ENCODE peak calls at places on chromosomes 4 and X, in nine cellular contexts. O is colonic mucosa, W is neuronal stem cell, I is A549, M is tibial nerve, H is SK-N-SH, D is AG04450, P is GM23248, L is right atrium auricular region. C is an unnamed sample.

GRCh38 chr4:182547435-182547834 is 304.2 kb downstream of the TENM3 start:
- DNase-seq in D (no peak), I (no peak), L (no peak), O (no peak), M (no peak), H (no peak), P (no peak), W (no peak), C (no peak)

GRCh38 chrX:53088136-53088974 is 5.6 kb upstream of the KANTR start:
- DNase-seq in D (no peak), H (peak; percentile 86), W (no peak), M (peak; percentile 54), I (peak; percentile 31), L (peak; percentile 84), O (peak; percentile 82), P (peak; percentile 80), C (peak; percentile 67)

GRCh38 chr4:129377131-129377845 is 281.3 kb downstream of the C4orf33 start:
- DNase-seq in M (no peak), P (no peak), W (no peak), L (no peak), O (no peak), I (no peak), H (no peak), D (no peak), C (no peak)

GRCh38 chr4:111633663-111634266 is 511.5 kb upstream of the FAM241A start:
- DNase-seq in I (no peak), D (no peak), O (no peak), P (no peak), W (no peak), L (no peak), M (no peak), H (no peak), C (no peak)

GRCh38 chr4:187618701-187619278 is 376.8 kb upstream of the ZFP42 start:
- DNase-seq in O (no peak), P (peak; percentile 34), L (no peak), H (no peak), I (no peak), W (no peak), D (peak; percentile 54), M (no peak), C (no peak)

GRCh38 chr4:123659759-123660158 is 263.2 kb downstream of the SPRY1 start:
- DNase-seq in H (no peak), D (no peak), W (no peak), L (no peak), P (no peak), M (no peak), O (no peak), I (no peak), C (no peak)

GRCh38 chr4:176044589-176044951 is 21.1 kb upstream of the WDR17 start:
- DNase-seq in D (no peak), L (no peak), H (no peak), M (no peak), O (no peak), W (no peak), P (peak; percentile 27), I (no peak), C (no peak)

GRCh38 chr4:66929748-66930147 is 615.6 kb downstream of the CENPC start:
- DNase-seq in L (no peak), H (no peak), O (no peak), P (no peak), M (no peak), W (no peak), D (no peak), I (no peak), C (no peak)

GRCh38 chr4:166198041-166198440 is 325.0 kb downstream of the TLL1 start:
- DNase-seq in W (no peak), L (no peak), M (no peak), H (no peak), P (no peak), D (no peak), I (no peak), O (no peak), C (no peak)

GRCh38 chrX:40173662-40174593 is 76.2 kb upstream of the BCOR start:
- DNase-seq in W (no peak), I (no peak), P (peak; percentile 62), D (no peak), O (peak; percentile 52), M (no peak), H (peak; percentile 48), L (no peak), C (peak; percentile 39)

DNA sequence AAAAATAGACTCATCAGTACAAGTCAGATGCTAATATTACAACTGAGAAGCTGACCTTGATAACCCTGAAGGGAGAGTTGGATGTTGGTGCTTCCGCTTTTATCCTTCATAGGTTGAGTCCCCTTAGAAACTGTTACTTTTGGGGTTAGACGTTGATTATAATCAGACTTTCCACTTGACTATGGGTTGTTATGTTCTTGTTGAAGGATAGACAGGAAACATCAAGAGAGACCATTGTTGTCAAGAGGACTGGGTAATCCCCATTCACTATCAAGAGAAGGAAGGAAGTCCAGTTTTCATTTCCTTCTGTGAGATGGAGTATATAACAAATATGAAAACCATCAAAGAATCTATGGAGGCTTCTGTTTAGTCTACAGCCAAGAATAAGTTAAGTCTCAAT is 229.9 kb upstream of the AFF2 start:
- DNase-seq in I (no peak), H (no peak), P (no peak), O (no peak), W (no peak), M (no peak), D (no peak), L (no peak), C (no peak)
- H3K9me3 ChIP-seq in I (no peaks in the 10 kb centered on the region), H (no peaks in the 10 kb centered on the region), P (no peaks in the 10 kb centered on the region), O (no peaks in the 10 kb centered on the region), W (no peaks in the 10 kb centered on the region), M (no peaks in the 10 kb centered on the region), D (peaks cover 2% of the 10 kb centered on the region), L (no peaks in the 10 kb centered on the region), C (no peaks in the 10 kb centered on the region)

GRCh38 chr4:133839326-133839725 is 362.3 kb downstream of the PABPC4L start:
- DNase-seq in H (no peak), D (no peak), W (no peak), P (peak; percentile 5), I (no peak), O (no peak), M (no peak), L (no peak), C (no peak)
- H3K9me3 ChIP-seq in H (peaks cover 6% of the 10 kb centered on the region), D (peaks cover 2% of the 10 kb centered on the region), W (peaks cover 7% of the 10 kb centered on the region), P (peaks cover 5% of the 10 kb centered on the region), I (no peaks in the 10 kb centered on the region), O (no peaks in the 10 kb centered on the region), M (no peaks in the 10 kb centered on the region), L (no peaks in the 10 kb centered on the region), C (no peaks in the 10 kb centered on the region)

GRCh38 chrX:63361494-63361893 is 10.4 kb upstream of the SPIN4 start:
- DNase-seq in D (no peak), M (no peak), O (no peak), P (no peak), I (no peak), L (no peak), W (no peak), H (no peak), C (no peak)

DNA sequence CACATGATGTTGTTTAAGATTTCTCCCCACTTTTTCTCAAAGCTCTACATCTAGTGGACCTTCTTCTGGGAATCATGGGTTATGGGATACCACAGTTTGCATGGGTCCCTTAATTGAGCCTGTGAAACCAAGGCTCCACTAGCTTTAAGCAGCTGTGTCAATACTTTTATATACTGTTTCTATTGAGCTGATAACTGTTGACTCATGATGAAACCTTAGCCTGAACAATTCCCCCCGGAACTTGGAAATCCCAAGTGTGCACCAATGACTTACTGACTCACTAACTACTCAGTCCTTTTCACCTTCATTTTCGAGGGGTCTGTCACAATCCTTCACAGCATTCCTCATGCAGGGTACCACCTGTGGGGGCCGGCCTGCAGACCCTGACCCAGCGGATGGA is 12.7 kb upstream of the SPIN4 start:
- DNase-seq in M (no peak), D (no peak), H (no peak), W (no peak), P (no peak), I (no peak), O (no peak), L (no peak), C (no peak)
- H3K9me3 ChIP-seq in M (no peaks in the 10 kb centered on the region), D (no peaks in the 10 kb centered on the region), H (no peaks in the 10 kb centered on the region), W (peaks cover 5% of the 10 kb centered on the region), P (no peaks in the 10 kb centered on the region), I (no peaks in the 10 kb centered on the region), O (no peaks in the 10 kb centered on the region), L (peaks cover 4% of the 10 kb centered on the region), C (no peaks in the 10 kb centered on the region)

DNA sequence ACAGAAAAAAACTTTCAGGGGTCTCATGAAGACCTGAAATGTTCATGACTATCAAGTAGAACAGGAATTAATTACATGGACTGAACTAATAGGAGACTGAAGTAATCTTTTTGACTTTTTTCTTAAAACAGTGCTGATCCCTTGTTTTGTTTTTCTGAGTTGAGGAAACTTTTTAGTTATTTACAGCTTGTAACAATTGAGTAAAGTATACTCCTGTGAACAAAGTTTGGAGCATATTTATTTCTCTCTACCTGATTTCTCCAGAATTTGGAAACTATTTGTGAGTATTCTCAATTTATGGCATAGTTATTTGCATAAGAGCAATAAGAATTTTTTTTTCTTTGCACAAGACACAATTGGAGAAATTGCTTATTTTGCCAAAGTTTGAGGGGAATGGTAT is 64.8 kb downstream of the PCDH18 start:
- DNase-seq in O (no peak), I (no peak), H (no peak), M (no peak), D (no peak), W (no peak), L (no peak), P (no peak), C (no peak)
- H3K9me3 ChIP-seq in O (no peaks in the 10 kb centered on the region), I (no peaks in the 10 kb centered on the region), H (no peaks in the 10 kb centered on the region), M (no peaks in the 10 kb centered on the region), D (no peaks in the 10 kb centered on the region), W (peaks cover 22% of the 10 kb centered on the region), L (no peaks in the 10 kb centered on the region), P (no peaks in the 10 kb centered on the region), C (no peaks in the 10 kb centered on the region)

GRCh38 chrX:76064825-76065224 is 108.0 kb upstream of the PBDC1 start:
- DNase-seq in I (no peak), M (no peak), O (no peak), L (no peak), D (no peak), W (no peak), H (no peak), P (no peak), C (no peak)
- H3K9me3 ChIP-seq in I (no peaks in the 10 kb centered on the region), M (no peaks in the 10 kb centered on the region), O (no peaks in the 10 kb centered on the region), L (no peaks in the 10 kb centered on the region), D (no peaks in the 10 kb centered on the region), W (no peaks in the 10 kb centered on the region), H (no peaks in the 10 kb centered on the region), P (no peaks in the 10 kb centered on the region), C (peaks cover 2% of the 10 kb centered on the region)

GRCh38 chrX:153245288-153245731 is 66.2 kb downstream of the MAGEA1 start:
- DNase-seq in O (no peak), P (no peak), H (no peak), W (peak; percentile 61), M (no peak), I (no peak), D (no peak), L (no peak), C (no peak)
- H3K9me3 ChIP-seq in O (no peaks in the 10 kb centered on the region), P (no peaks in the 10 kb centered on the region), H (no peaks in the 10 kb centered on the region), W (no peaks in the 10 kb centered on the region), M (no peaks in the 10 kb centered on the region), I (no peaks in the 10 kb centered on the region), D (no peaks in the 10 kb centered on the region), L (no peaks in the 10 kb centered on the region), C (no peaks in the 10 kb centered on the region)

C was measured in T-helper 17 cell.